ENCODE peak calls at places on chromosomes 3 and 15, in four cellular contexts. N is psoas muscle; C is CD8-positive, alpha-beta T cell; V is uterus. W is an unnamed sample. For H3K27me3, the result is how much of the 10 kb centered on the place peaks cover.

GRCh38 chr3:174488527-174488926 is 370.6 kb upstream of the NAALADL2 start:
- DNase-seq in N (no peak), C (no peak), V (no peak), W (no peak)

GRCh38 chr15:78261062-78261461 is 3.3 kb upstream of the DNAJA4 start:
- DNase-seq in N (no peak), C (no peak), V (no peak), W (no peak)

GRCh38 chr3:189727898-189728297 is 96.7 kb downstream of the TP63 start:
- DNase-seq in N (no peak), C (no peak), V (no peak), W (no peak)

GRCh38 chr15:82122754-82123400 is 77.1 kb upstream of the MEX3B start:
- DNase-seq in N (peak), C (no peak), V (peak), W (no peak)

GRCh38 chr3:105999856-106000255 is 131.0 kb upstream of the CBLB start:
- DNase-seq in N (no peak), C (no peak), V (no peak), W (no peak)

GRCh38 chr3:16085884-16086608 is 88.4 kb upstream of the GALNT15 start:
- DNase-seq in N (peak), C (no peak), V (peak), W (no peak)

GRCh38 chr15:27043770-27044169 is 72.8 kb downstream of the GABRG3 start:
- DNase-seq in N (no peak), C (no peak), V (no peak), W (no peak)

GRCh38 chr3:171980578-171981270 is 58.7 kb upstream of the FNDC3B start:
- DNase-seq in N (no peak), C (no peak), V (no peak), W (no peak)

GRCh38 chr3:55402886-55403605 is 84.1 kb downstream of the WNT5A start:
- DNase-seq in N (no peak), C (no peak), V (no peak), W (no peak)

GRCh38 chr3:68088216-68088615 is 433.8 kb upstream of the SUCLG2 start:
- DNase-seq in N (no peak), C (peak), V (no peak), W (no peak)

GRCh38 chr15:88897456-88898194 is 2.3 kb upstream of the HAPLN3 start:
- DNase-seq in N (peak), C (peak), V (peak), W (no peak)

GRCh38 chr3:152583913-152584312 is 251.0 kb upstream of the P2RY1 start:
- DNase-seq in N (no peak), C (no peak), V (no peak), W (no peak)

GRCh38 chr3:66494964-66495581 is 5.7 kb downstream of the LRIG1 start:
- DNase-seq in N (no peak), C (no peak), V (no peak), W (no peak)

GRCh38 chr3:50542177-50543034 is 25.1 kb downstream of the C3orf18 start:
- DNase-seq in N (peak), C (peak), V (peak), W (no peak)

GRCh38 chr3:123285066-123285465 is 83.3 kb downstream of the SEC22A start:
- DNase-seq in N (no peak), C (no peak), V (no peak), W (no peak)

GRCh38 chr3:169390310-169390731 is 273.2 kb downstream of the MECOM start:
- DNase-seq in N (no peak), C (no peak), V (no peak), W (no peak)

GRCh38 chr3:120192579-120192978 is 92.4 kb downstream of the GPR156 start:
- DNase-seq in N (no peak), C (no peak), V (no peak), W (no peak)

GRCh38 chr3:192851821-192852352 is 65.8 kb downstream of the MB21D2 start:
- DNase-seq in N (peak), C (no peak), V (no peak), W (no peak)

GRCh38 chr15:87777054-87777498 is 479.5 kb downstream of the NTRK3 start:
- DNase-seq in N (peak), C (no peak), V (no peak), W (no peak)
- H3K27me3 ChIP-seq in N (under half), C (under half), V (under half), W (under half)

GRCh38 chr15:70401709-70402108 is 304.0 kb upstream of the TLE3 start:
- DNase-seq in N (no peak), C (no peak), V (peak), W (no peak)

GRCh38 chr15:70398694-70399093 is 301.0 kb upstream of the TLE3 start:
- DNase-seq in N (no peak), C (no peak), V (no peak), W (no peak)

GRCh38 chr15:70397816-70398215 is 300.1 kb upstream of the TLE3 start:
- DNase-seq in N (no peak), C (no peak), V (no peak), W (no peak)

GRCh38 chr15:70400766-70401541 is 303.2 kb upstream of the TLE3 start:
- DNase-seq in N (peak), C (no peak), V (no peak), W (no peak)

GRCh38 chr15:70399204-70399603 is 301.5 kb upstream of the TLE3 start:
- DNase-seq in N (no peak), C (no peak), V (no peak), W (no peak)
- H3K27me3 ChIP-seq in N (under half), C (under half), V (under half), W (under half)

DNA sequence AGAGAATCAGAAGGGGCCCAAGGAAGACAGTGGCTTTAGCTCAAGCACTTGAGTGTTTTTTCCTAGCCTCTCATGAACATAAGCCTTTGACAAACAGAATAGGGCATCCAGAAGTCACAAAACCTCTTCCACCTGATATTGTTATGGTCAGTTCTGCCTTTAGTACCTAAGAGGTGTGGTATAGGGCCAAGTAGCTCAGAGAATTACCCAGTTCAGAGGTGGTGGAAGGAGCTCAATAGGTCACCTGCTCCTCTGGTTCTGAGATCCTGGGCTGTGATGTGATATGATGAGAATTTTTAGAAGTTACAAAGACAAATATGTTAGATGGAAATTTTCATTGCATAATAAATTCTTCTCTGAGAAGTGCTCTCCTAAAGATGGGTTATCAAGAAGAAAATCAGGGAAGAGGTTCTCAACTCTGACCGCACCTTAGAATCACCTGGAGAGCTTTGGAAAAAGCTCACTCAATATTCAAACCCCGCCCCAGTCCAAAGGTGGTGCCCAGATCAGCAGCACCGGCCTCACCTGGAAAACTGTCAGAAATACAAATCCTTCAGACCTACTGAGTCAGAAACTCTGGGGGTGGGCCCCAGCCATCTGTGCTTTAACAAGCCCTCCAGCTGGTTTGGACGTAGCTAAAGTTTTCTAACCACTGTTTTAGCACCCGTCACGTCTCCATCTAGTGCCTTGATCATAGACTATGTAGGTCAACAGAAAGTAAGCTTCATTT is 101.3 kb downstream of the MYH15 start:
- DNase-seq in N (no peak), C (no peak), V (no peak), W (no peak)
- H3K27me3 ChIP-seq in N (under half), C (under half), V (under half), W (under half)

GRCh38 chr3:12294885-12295580 is 6.2 kb downstream of the PPARG start:
- DNase-seq in N (no peak), C (no peak), V (no peak), W (no peak)
- H3K27me3 ChIP-seq in N (under half), C (under half), V (under half), W (under half)

GRCh38 chr3:179949428-179949827 is 87.3 kb downstream of the PEX5L start:
- DNase-seq in N (no peak), C (no peak), V (no peak), W (no peak)

GRCh38 chr3:179949869-179950268 is 86.9 kb downstream of the PEX5L start:
- DNase-seq in N (no peak), C (no peak), V (no peak), W (no peak)

GRCh38 chr3:179945569-179945968 is 91.2 kb downstream of the PEX5L start:
- DNase-seq in N (no peak), C (no peak), V (no peak), W (no peak)

GRCh38 chr3:179943097-179943880 is 93.4 kb downstream of the PEX5L start:
- DNase-seq in N (no peak), C (no peak), V (no peak), W (no peak)

DNA sequence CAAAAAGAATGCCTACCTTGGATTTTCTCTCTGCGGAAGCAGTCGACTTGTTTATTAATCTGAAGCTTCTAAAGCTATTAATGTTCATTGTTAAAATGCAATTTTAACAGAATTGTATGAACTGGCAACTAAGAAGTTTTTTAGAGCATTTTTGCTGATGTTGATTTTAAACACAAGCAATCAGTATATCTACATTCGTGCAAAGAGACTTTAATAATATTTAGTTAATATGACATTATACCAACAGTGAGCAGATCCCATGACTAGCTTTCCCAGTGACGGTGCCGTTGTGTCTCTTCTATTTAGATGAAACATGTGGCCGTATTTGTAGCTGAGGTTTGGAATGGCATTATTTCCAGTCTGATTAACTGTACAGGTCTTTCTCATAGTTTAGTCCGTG is 88.0 kb downstream of the PEX5L start:
- DNase-seq in N (no peak), C (no peak), V (no peak), W (no peak)
- H3K27me3 ChIP-seq in N (under half), C (under half), V (under half), W (under half)

GRCh38 chr3:14834807-14835466 is 16.2 kb downstream of the FGD5 start:
- DNase-seq in N (no peak), C (no peak), V (no peak), W (no peak)

GRCh38 chr3:14837864-14838263 is 19.1 kb downstream of the FGD5 start:
- DNase-seq in N (no peak), C (no peak), V (no peak), W (no peak)

GRCh38 chr3:14834121-14834520 is 15.4 kb downstream of the FGD5 start:
- DNase-seq in N (no peak), C (no peak), V (no peak), W (no peak)

GRCh38 chr3:14837188-14837587 is 18.4 kb downstream of the FGD5 start:
- DNase-seq in N (no peak), C (no peak), V (no peak), W (no peak)

GRCh38 chr3:14836049-14836468 is 17.3 kb downstream of the FGD5 start:
- DNase-seq in N (peak), C (no peak), V (peak), W (no peak)
- H3K27me3 ChIP-seq in N (under half), C (under half), V (under half), W (under half)

DNA sequence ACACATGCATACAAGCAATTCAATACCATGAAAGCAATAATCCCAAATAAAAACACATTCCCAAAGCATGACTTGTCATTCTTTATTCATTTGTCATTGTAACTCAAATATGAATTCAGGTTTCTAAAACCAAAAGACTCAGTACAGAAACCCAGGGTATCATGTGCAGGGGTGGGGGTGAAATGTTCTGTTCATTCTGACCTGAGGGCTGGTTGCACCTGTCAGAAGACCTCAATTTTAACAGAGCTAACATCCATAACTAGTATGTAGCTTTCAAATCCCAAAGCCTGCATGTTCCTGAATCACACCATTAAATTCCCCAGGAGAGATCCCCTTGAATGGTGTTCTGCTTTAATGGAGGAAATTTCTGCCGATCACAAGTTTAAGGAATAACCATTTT is 738.7 kb downstream of the MCTP2 start:
- DNase-seq in N (no peak), C (no peak), V (no peak), W (no peak)
- H3K27me3 ChIP-seq in N (under half), C (under half), V (under half), W (under half)

GRCh38 chr3:183984337-183984736 is 33.3 kb downstream of the ABCC5 start:
- DNase-seq in N (no peak), C (no peak), V (no peak), W (no peak)

GRCh38 chr3:183988216-183988790 is 29.4 kb downstream of the ABCC5 start:
- DNase-seq in N (no peak), C (no peak), V (no peak), W (no peak)

GRCh38 chr3:183987014-183987600 is 30.6 kb downstream of the ABCC5 start:
- DNase-seq in N (no peak), C (no peak), V (no peak), W (no peak)

GRCh38 chr3:183981990-183982658 is 35.6 kb downstream of the ABCC5 start:
- DNase-seq in N (no peak), C (no peak), V (no peak), W (no peak)

DNA sequence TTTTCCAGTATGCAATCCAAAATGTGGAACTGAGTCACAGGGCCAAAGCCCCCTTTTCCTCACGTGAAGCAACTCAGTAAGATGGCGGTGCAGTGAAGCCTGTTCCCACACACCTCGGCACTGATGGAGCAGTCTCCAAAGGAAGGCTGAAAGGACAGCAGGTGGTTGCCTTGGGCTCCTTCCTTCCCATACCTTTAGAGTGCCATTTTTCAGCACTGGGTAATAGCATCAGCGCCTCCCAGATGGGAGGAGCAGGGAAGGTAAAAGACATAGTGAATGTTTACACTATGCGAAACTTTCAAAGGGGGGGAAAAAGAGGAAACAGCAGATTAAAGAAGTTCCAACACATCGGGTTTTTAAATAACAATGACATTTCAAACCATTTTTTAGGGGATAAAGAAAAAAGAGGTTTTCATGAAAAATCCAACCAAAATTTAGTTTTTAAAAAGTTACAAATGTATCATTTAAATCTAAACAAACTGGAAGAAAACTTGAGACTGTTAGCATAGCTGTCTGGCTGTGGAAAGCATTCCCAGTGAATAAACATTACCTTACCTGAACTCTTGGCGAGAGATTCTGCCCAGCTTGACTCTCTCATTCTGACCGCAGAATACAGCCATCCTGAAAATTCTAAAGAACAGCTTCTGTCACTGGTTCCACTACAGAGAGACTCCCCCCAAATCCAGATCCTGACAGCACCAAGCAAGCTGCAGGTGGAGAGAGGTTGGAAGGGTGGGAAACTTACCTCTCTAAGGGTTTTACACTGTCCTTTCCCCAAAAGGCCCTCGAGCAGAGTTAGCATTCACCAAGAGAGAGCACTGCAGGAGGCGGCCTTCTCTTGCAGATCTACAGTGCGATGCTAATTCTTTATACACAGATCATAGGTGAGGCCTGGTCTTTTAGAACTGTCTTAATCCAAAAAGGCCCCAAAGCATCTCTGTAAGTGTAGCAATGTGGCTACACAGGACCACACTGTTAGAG is 32.6 kb downstream of the ABCC5 start:
- DNase-seq in N (no peak), C (no peak), V (no peak), W (no peak)
- H3K27me3 ChIP-seq in N (under half), C (under half), V (under half), W (under half)

W was measured in GM06990.